ENCODE peak calls at places on chromosome 20, in eight cellular contexts. One of them, this sample, is unnamed.

GRCh38 chr20:36101201-36101600 is 53.3 kb upstream of the EPB41L1 start:
- DNase-seq in fibroblast of lung: no peak
- DNase-seq in HCT116: no peak
- DNase-seq in psoas muscle: no peak
- DNase-seq in adrenal gland: no peak
- DNase-seq in IMR-90: no peak
- DNase-seq in epithelial cell of esophagus: no peak
- DNase-seq in nephron progenitor cell: no peak
- DNase-seq in this sample: no peak

GRCh38 chr20:11852801-11853200 is 64.9 kb upstream of the BTBD3 start:
- DNase-seq in HCT116: no peak
- DNase-seq in psoas muscle: no peak
- DNase-seq in adrenal gland: no peak
- DNase-seq in epithelial cell of esophagus: peak
- DNase-seq in fibroblast of lung: peak
- DNase-seq in IMR-90: peak
- DNase-seq in nephron progenitor cell: no peak
- DNase-seq in this sample: no peak

GRCh38 chr20:33653218-33653899 is 8.8 kb upstream of the C20orf144 start:
- DNase-seq in HCT116: peak
- DNase-seq in nephron progenitor cell: peak
- DNase-seq in IMR-90: peak
- DNase-seq in epithelial cell of esophagus: peak
- DNase-seq in psoas muscle: no peak
- DNase-seq in adrenal gland: peak
- DNase-seq in fibroblast of lung: peak
- DNase-seq in this sample: no peak

GRCh38 chr20:47744803-47745202 is 40.5 kb downstream of the SULF2 start:
- DNase-seq in psoas muscle: no peak
- DNase-seq in adrenal gland: no peak
- DNase-seq in epithelial cell of esophagus: no peak
- DNase-seq in fibroblast of lung: no peak
- DNase-seq in HCT116: no peak
- DNase-seq in nephron progenitor cell: no peak
- DNase-seq in IMR-90: no peak
- DNase-seq in this sample: no peak

GRCh38 chr20:63050406-63050805 is 43.6 kb upstream of the BHLHE23 start:
- DNase-seq in fibroblast of lung: no peak
- DNase-seq in nephron progenitor cell: no peak
- DNase-seq in IMR-90: no peak
- DNase-seq in HCT116: no peak
- DNase-seq in adrenal gland: no peak
- DNase-seq in epithelial cell of esophagus: no peak
- DNase-seq in psoas muscle: peak
- DNase-seq in this sample: no peak

GRCh38 chr20:54123587-54124180 is 50.1 kb downstream of the CYP24A1 start:
- DNase-seq in adrenal gland: peak
- DNase-seq in fibroblast of lung: peak
- DNase-seq in nephron progenitor cell: peak
- DNase-seq in HCT116: peak
- DNase-seq in IMR-90: peak
- DNase-seq in epithelial cell of esophagus: peak
- DNase-seq in psoas muscle: no peak
- DNase-seq in this sample: peak

GRCh38 chr20:24935786-24936525 is 13.1 kb upstream of the CST7 start:
- DNase-seq in adrenal gland: no peak
- DNase-seq in epithelial cell of esophagus: no peak
- DNase-seq in IMR-90: no peak
- DNase-seq in fibroblast of lung: no peak
- DNase-seq in nephron progenitor cell: no peak
- DNase-seq in HCT116: no peak
- DNase-seq in psoas muscle: no peak
- DNase-seq in this sample: no peak

GRCh38 chr20:12925214-12925755 is 83.5 kb upstream of the SPTLC3 start:
- DNase-seq in IMR-90: peak
- DNase-seq in psoas muscle: no peak
- DNase-seq in epithelial cell of esophagus: peak
- DNase-seq in HCT116: peak
- DNase-seq in nephron progenitor cell: peak
- DNase-seq in fibroblast of lung: peak
- DNase-seq in adrenal gland: peak
- DNase-seq in this sample: no peak

GRCh38 chr20:63100926-63101699 is 94.3 kb upstream of the BHLHE23 start:
- DNase-seq in psoas muscle: peak
- DNase-seq in nephron progenitor cell: peak
- DNase-seq in HCT116: no peak
- DNase-seq in IMR-90: no peak
- DNase-seq in fibroblast of lung: no peak
- DNase-seq in adrenal gland: peak
- DNase-seq in epithelial cell of esophagus: no peak
- DNase-seq in this sample: no peak

GRCh38 chr20:12698817-12699216 is 310.0 kb upstream of the SPTLC3 start:
- DNase-seq in HCT116: no peak
- DNase-seq in nephron progenitor cell: no peak
- DNase-seq in psoas muscle: no peak
- DNase-seq in IMR-90: no peak
- DNase-seq in adrenal gland: no peak
- DNase-seq in fibroblast of lung: no peak
- DNase-seq in epithelial cell of esophagus: no peak
- DNase-seq in this sample: no peak

GRCh38 chr20:23362392-23363256 is 642 bp downstream of the GZF1 start:
- DNase-seq in nephron progenitor cell: no peak
- DNase-seq in fibroblast of lung: no peak
- DNase-seq in psoas muscle: peak
- DNase-seq in adrenal gland: peak
- DNase-seq in HCT116: no peak
- DNase-seq in IMR-90: peak
- DNase-seq in epithelial cell of esophagus: peak
- DNase-seq in this sample: no peak

GRCh38 chr20:25320035-25320800 is 70.4 kb downstream of the ABHD12 start:
- DNase-seq in psoas muscle: no peak
- DNase-seq in adrenal gland: peak
- DNase-seq in fibroblast of lung: no peak
- DNase-seq in IMR-90: no peak
- DNase-seq in epithelial cell of esophagus: no peak
- DNase-seq in nephron progenitor cell: no peak
- DNase-seq in HCT116: no peak
- DNase-seq in this sample: peak

GRCh38 chr20:2206957-2207769 is 88.6 kb upstream of the TGM3 start:
- DNase-seq in epithelial cell of esophagus: peak
- DNase-seq in IMR-90: peak
- DNase-seq in fibroblast of lung: peak
- DNase-seq in nephron progenitor cell: peak
- DNase-seq in psoas muscle: peak
- DNase-seq in adrenal gland: peak
- DNase-seq in HCT116: peak
- DNase-seq in this sample: peak

GRCh38 chr20:38472513-38473352 is at the start of gene RALGAPB:
- DNase-seq in HCT116: peak
- DNase-seq in nephron progenitor cell: peak
- DNase-seq in fibroblast of lung: peak
- DNase-seq in psoas muscle: peak
- DNase-seq in epithelial cell of esophagus: peak
- DNase-seq in IMR-90: peak
- DNase-seq in adrenal gland: peak
- DNase-seq in this sample: peak

GRCh38 chr20:45951925-45952834 is 17.7 kb downstream of the PCIF1 start:
- DNase-seq in IMR-90: no peak
- DNase-seq in epithelial cell of esophagus: no peak
- DNase-seq in fibroblast of lung: no peak
- DNase-seq in nephron progenitor cell: no peak
- DNase-seq in psoas muscle: no peak
- DNase-seq in HCT116: no peak
- DNase-seq in adrenal gland: no peak
- DNase-seq in this sample: no peak

GRCh38 chr20:10453241-10453640 is 18.1 kb downstream of the SLX4IP start:
- DNase-seq in HCT116: no peak
- DNase-seq in adrenal gland: no peak
- DNase-seq in fibroblast of lung: no peak
- DNase-seq in nephron progenitor cell: no peak
- DNase-seq in IMR-90: no peak
- DNase-seq in epithelial cell of esophagus: no peak
- DNase-seq in psoas muscle: no peak
- DNase-seq in this sample: no peak

GRCh38 chr20:1567392-1568165 is 10.1 kb upstream of the SIRPD start:
- DNase-seq in epithelial cell of esophagus: peak
- DNase-seq in fibroblast of lung: no peak
- DNase-seq in psoas muscle: no peak
- DNase-seq in IMR-90: peak
- DNase-seq in adrenal gland: no peak
- DNase-seq in nephron progenitor cell: no peak
- DNase-seq in HCT116: peak
- DNase-seq in this sample: no peak

GRCh38 chr20:16491277-16491912 is 81.9 kb downstream of the KIF16B start:
- DNase-seq in adrenal gland: peak
- DNase-seq in IMR-90: peak
- DNase-seq in nephron progenitor cell: no peak
- DNase-seq in epithelial cell of esophagus: no peak
- DNase-seq in fibroblast of lung: peak
- DNase-seq in HCT116: no peak
- DNase-seq in psoas muscle: no peak
- DNase-seq in this sample: no peak
- TF ChIP-seq CTCF in adrenal gland: no peak
- TF ChIP-seq CTCF in IMR-90: no peak
- TF ChIP-seq CTCF in nephron progenitor cell: no peak
- TF ChIP-seq CTCF in epithelial cell of esophagus: no peak
- TF ChIP-seq CTCF in fibroblast of lung: no peak
- TF ChIP-seq CTCF in HCT116: no peak
- TF ChIP-seq CTCF in psoas muscle: no peak
- TF ChIP-seq CTCF in this sample: no peak

DNA sequence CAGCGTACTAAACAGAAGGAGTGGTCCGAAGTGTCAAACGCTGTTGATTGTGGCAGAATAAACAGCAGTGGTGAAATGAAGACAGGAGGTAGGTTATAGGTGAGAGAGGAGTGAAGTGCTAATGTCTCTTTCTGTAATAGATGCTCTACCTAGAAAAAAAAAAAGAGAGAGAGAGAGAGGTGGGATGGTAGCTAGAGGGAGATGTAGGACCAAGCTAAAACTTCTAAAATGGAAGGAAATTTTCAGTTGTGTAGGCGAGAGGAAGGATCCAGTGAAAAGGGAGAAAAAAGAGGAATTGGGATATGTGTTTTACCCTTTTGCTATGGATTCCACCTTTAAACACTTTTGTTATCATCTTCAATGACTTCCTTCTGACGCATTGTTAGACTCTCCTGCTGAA is 126.5 kb upstream of the BMP2 start:
- DNase-seq in nephron progenitor cell: no peak
- DNase-seq in epithelial cell of esophagus: no peak
- DNase-seq in fibroblast of lung: no peak
- DNase-seq in psoas muscle: no peak
- DNase-seq in IMR-90: no peak
- DNase-seq in HCT116: no peak
- DNase-seq in adrenal gland: no peak
- DNase-seq in this sample: no peak
- TF ChIP-seq CTCF in nephron progenitor cell: no peak
- TF ChIP-seq CTCF in epithelial cell of esophagus: no peak
- TF ChIP-seq CTCF in fibroblast of lung: no peak
- TF ChIP-seq CTCF in psoas muscle: no peak
- TF ChIP-seq CTCF in IMR-90: no peak
- TF ChIP-seq CTCF in HCT116: no peak
- TF ChIP-seq CTCF in adrenal gland: no peak
- TF ChIP-seq CTCF in this sample: no peak

GRCh38 chr20:57076951-57077350 is 189.5 kb downstream of the BMP7 start:
- DNase-seq in IMR-90: no peak
- DNase-seq in adrenal gland: no peak
- DNase-seq in fibroblast of lung: no peak
- DNase-seq in epithelial cell of esophagus: no peak
- DNase-seq in HCT116: no peak
- DNase-seq in psoas muscle: no peak
- DNase-seq in nephron progenitor cell: no peak
- DNase-seq in this sample: no peak

GRCh38 chr20:57074386-57074785 is 192.1 kb downstream of the BMP7 start:
- DNase-seq in IMR-90: no peak
- DNase-seq in nephron progenitor cell: no peak
- DNase-seq in fibroblast of lung: no peak
- DNase-seq in HCT116: no peak
- DNase-seq in adrenal gland: no peak
- DNase-seq in epithelial cell of esophagus: no peak
- DNase-seq in psoas muscle: no peak
- DNase-seq in this sample: no peak

GRCh38 chr20:57073402-57073801 is 193.0 kb downstream of the BMP7 start:
- DNase-seq in epithelial cell of esophagus: no peak
- DNase-seq in adrenal gland: no peak
- DNase-seq in IMR-90: no peak
- DNase-seq in HCT116: no peak
- DNase-seq in fibroblast of lung: no peak
- DNase-seq in nephron progenitor cell: no peak
- DNase-seq in psoas muscle: no peak
- DNase-seq in this sample: no peak

GRCh38 chr20:57076202-57076651 is 190.2 kb downstream of the BMP7 start:
- DNase-seq in IMR-90: no peak
- DNase-seq in fibroblast of lung: no peak
- DNase-seq in nephron progenitor cell: no peak
- DNase-seq in HCT116: no peak
- DNase-seq in psoas muscle: no peak
- DNase-seq in adrenal gland: no peak
- DNase-seq in epithelial cell of esophagus: no peak
- DNase-seq in this sample: peak

GRCh38 chr20:57075181-57075580 is 191.3 kb downstream of the BMP7 start:
- DNase-seq in fibroblast of lung: no peak
- DNase-seq in nephron progenitor cell: no peak
- DNase-seq in HCT116: no peak
- DNase-seq in IMR-90: no peak
- DNase-seq in adrenal gland: no peak
- DNase-seq in psoas muscle: no peak
- DNase-seq in epithelial cell of esophagus: no peak
- DNase-seq in this sample: no peak
- TF ChIP-seq CTCF in fibroblast of lung: no peak
- TF ChIP-seq CTCF in nephron progenitor cell: no peak
- TF ChIP-seq CTCF in HCT116: no peak
- TF ChIP-seq CTCF in IMR-90: no peak
- TF ChIP-seq CTCF in adrenal gland: no peak
- TF ChIP-seq CTCF in psoas muscle: no peak
- TF ChIP-seq CTCF in epithelial cell of esophagus: no peak
- TF ChIP-seq CTCF in this sample: no peak

GRCh38 chr20:59008715-59009336 is 1.8 kb upstream of the CTSZ start:
- DNase-seq in psoas muscle: peak
- DNase-seq in epithelial cell of esophagus: no peak
- DNase-seq in IMR-90: no peak
- DNase-seq in nephron progenitor cell: no peak
- DNase-seq in fibroblast of lung: no peak
- DNase-seq in adrenal gland: peak
- DNase-seq in HCT116: no peak
- DNase-seq in this sample: no peak
- TF ChIP-seq CTCF in psoas muscle: no peak
- TF ChIP-seq CTCF in epithelial cell of esophagus: no peak
- TF ChIP-seq CTCF in IMR-90: no peak
- TF ChIP-seq CTCF in nephron progenitor cell: no peak
- TF ChIP-seq CTCF in fibroblast of lung: no peak
- TF ChIP-seq CTCF in adrenal gland: no peak
- TF ChIP-seq CTCF in HCT116: no peak
- TF ChIP-seq CTCF in this sample: no peak